ENCODE peak calls at places on chromosomes 1 and 21, in seven cellular contexts. P, M, C, E, I, L and H are unnamed samples.

GRCh38 chr21:44552681-44553080 is 1.4 kb upstream of the KRTAP10-2 start:
- DNase-seq in P (no peak), M (no peak), C (no peak), E (no peak), I (no peak), L (no peak), H (no peak)

GRCh38 chr1:91170571-91170970 is 148.7 kb upstream of the ZNF644 start:
- DNase-seq in P (no peak), M (no peak), C (no peak), E (no peak), I (no peak), L (no peak), H (no peak)

GRCh38 chr1:225886159-225887029 is 2.6 kb downstream of the LEFTY1 start:
- DNase-seq in P (no peak), M (peak; percentile 16), C (no peak), E (no peak), I (no peak), L (no peak), H (no peak)

GRCh38 chr1:180179162-180179957 is 24.7 kb downstream of the QSOX1 start:
- DNase-seq in P (no peak), M (no peak), C (no peak), E (no peak), I (no peak), L (no peak), H (no peak)

GRCh38 chr1:17615157-17615556 is 75.7 kb downstream of the ARHGEF10L start:
- DNase-seq in P (no peak), M (no peak), C (no peak), E (no peak), I (no peak), L (no peak), H (no peak)

GRCh38 chr21:42221581-42222345 is 2.8 kb downstream of the ABCG1 start:
- DNase-seq in P (no peak), M (no peak), C (peak; percentile 7), E (no peak), I (peak; percentile 29), L (no peak), H (no peak)

GRCh38 chr1:43766086-43766784 is 58.9 kb downstream of the ST3GAL3 start:
- DNase-seq in P (no peak), M (no peak), C (no peak), E (no peak), I (no peak), L (no peak), H (no peak)

GRCh38 chr1:92854386-92854785 is 22.5 kb downstream of the RPL5 start:
- DNase-seq in P (no peak), M (no peak), C (no peak), E (no peak), I (no peak), L (no peak), H (no peak)

GRCh38 chr1:154755858-154756730 is 114.0 kb downstream of the KCNN3 start:
- DNase-seq in P (no peak), M (peak; percentile 16), C (peak; percentile 47), E (no peak), I (no peak), L (no peak), H (no peak)

GRCh38 chr1:169271094-169271493 is 96.5 kb downstream of the NME7 start:
- DNase-seq in P (no peak), M (peak; percentile 30), C (no peak), E (no peak), I (no peak), L (no peak), H (no peak)

GRCh38 chr1:60911980-60912692 is 170.2 kb upstream of the NFIA start:
- DNase-seq in P (no peak), M (no peak), C (no peak), E (no peak), I (no peak), L (no peak), H (no peak)

GRCh38 chr1:47705517-47706130 is 267.8 kb downstream of the FOXD2 start:
- DNase-seq in P (no peak), M (no peak), C (no peak), E (no peak), I (no peak), L (no peak), H (no peak)

GRCh38 chr1:202105571-202106339 is 17.0 kb upstream of the GPR37L1 start:
- DNase-seq in P (no peak), M (peak; percentile 87), C (peak; percentile 65), E (no peak), I (no peak), L (peak; percentile 88), H (no peak)